ENCODE peak calls at places on chromosomes 1 and 21, in six cellular contexts. R is cardiac muscle cell; S is H54; Q is stimulated activated naive CD8-positive, alpha-beta T cell treated with anti-CD3 and anti-CD28 coated beads, Interleukin-15, Interleukin-2, amounts not matched to agents 100 U/mL and 50 U/mL, for 24 hours; C is mucosa of descending colon; W is left cardiac atrium. Y is an unnamed sample.

GRCh38 chr1:226480459-226480858 is 68.1 kb upstream of the STUM start:
- DNase-seq in R (no peak), S (no peak), Q (no peak), C (peak), W (no peak), Y (no peak)

GRCh38 chr1:54273837-54274192 is 73.8 kb downstream of the MRPL37 start:
- DNase-seq in R (no peak), S (peak), Q (no peak), C (no peak), W (no peak), Y (no peak)

GRCh38 chr1:222263791-222264190 is 284.1 kb downstream of the HHIPL2 start:
- DNase-seq in R (no peak), S (no peak), Q (no peak), C (no peak), W (no peak), Y (no peak)

GRCh38 chr1:10867138-10867721 is 70.8 kb upstream of the CASZ1 start:
- DNase-seq in R (peak), S (peak), Q (peak), C (peak), W (peak), Y (peak)

GRCh38 chr1:206760590-206760989 is 10.0 kb upstream of the IL19 start:
- DNase-seq in R (no peak), S (no peak), Q (no peak), C (no peak), W (no peak), Y (no peak)

GRCh38 chr1:235067396-235068154 is 61.1 kb downstream of the TOMM20 start:
- DNase-seq in R (peak), S (peak), Q (peak), C (peak), W (peak), Y (peak)

GRCh38 chr1:185008746-185009360 is 34.5 kb upstream of the NIBAN1 start:
- DNase-seq in R (no peak), S (no peak), Q (no peak), C (no peak), W (no peak), Y (no peak)

GRCh38 chr21:42209801-42210479 is 9.0 kb upstream of the ABCG1 start:
- DNase-seq in R (peak), S (no peak), Q (no peak), C (no peak), W (no peak), Y (no peak)

GRCh38 chr21:42571391-42572150 is 57.9 kb downstream of the SLC37A1 start:
- DNase-seq in R (no peak), S (no peak), Q (no peak), C (no peak), W (no peak), Y (no peak)

GRCh38 chr1:93244298-93245069 is 64.0 kb downstream of the CCDC18 start:
- DNase-seq in R (peak), S (no peak), Q (no peak), C (no peak), W (no peak), Y (no peak)

GRCh38 chr1:235073331-235073967 is 55.2 kb downstream of the TOMM20 start:
- DNase-seq in R (no peak), S (no peak), Q (no peak), C (peak), W (peak), Y (no peak)

GRCh38 chr1:16111771-16112557 is 38.5 kb upstream of the FAM131C start:
- DNase-seq in R (peak), S (no peak), Q (no peak), C (peak), W (no peak), Y (no peak)

GRCh38 chr1:229664133-229664689 is 38.2 kb downstream of the URB2 start:
- DNase-seq in R (peak), S (no peak), Q (peak), C (peak), W (peak), Y (no peak)